ENCODE peak calls at places on chromosome 1, in ten cellular contexts. J, T, K, M, Q, O, X, R, V and B are unnamed samples.

GRCh38 chr1:109937738-109938137 is 27.1 kb downstream of the CSF1 start:
- DNase-seq in J (no peak), T (no peak), K (no peak), M (no peak), Q (no peak), O (no peak), X (no peak), R (no peak), V (peak; percentile 18), B (no peak)

GRCh38 chr1:79437540-79437939 is 431.0 kb upstream of the ADGRL4 start:
- DNase-seq in J (no peak), T (no peak), K (no peak), M (no peak), Q (no peak), O (no peak), X (no peak), R (no peak), V (no peak), B (no peak)

GRCh38 chr1:200267937-200268336 is 141.9 kb downstream of the ZNF281 start:
- DNase-seq in J (no peak), T (no peak), K (no peak), M (no peak), Q (no peak), O (no peak), X (no peak), R (no peak), V (no peak), B (no peak)

GRCh38 chr1:244451539-244451950 is at the start of gene ADSS2:
- DNase-seq in J (no peak), T (no peak), K (peak; percentile 29), M (no peak), Q (no peak), O (no peak), X (no peak), R (no peak), V (no peak), B (no peak)

GRCh38 chr1:164263540-164263939 is 295.4 kb upstream of the PBX1 start:
- DNase-seq in J (no peak), T (no peak), K (no peak), M (no peak), Q (no peak), O (no peak), X (no peak), R (no peak), V (no peak), B (no peak)

GRCh38 chr1:239816090-239816812 is 275.4 kb upstream of the FMN2 start:
- DNase-seq in J (no peak), T (no peak), K (peak; percentile 57), M (no peak), Q (no peak), O (peak; percentile 74), X (peak; percentile 36), R (no peak), V (peak; percentile 77), B (no peak)

GRCh38 chr1:185964946-185965345 is 230.8 kb downstream of the HMCN1 start:
- DNase-seq in J (no peak), T (no peak), K (no peak), M (no peak), Q (no peak), O (no peak), X (no peak), R (no peak), V (no peak), B (no peak)

GRCh38 chr1:178752891-178753290 is 27.8 kb downstream of the RALGPS2 start:
- DNase-seq in J (no peak), T (no peak), K (no peak), M (no peak), Q (no peak), O (no peak), X (no peak), R (no peak), V (no peak), B (no peak)

GRCh38 chr1:73034255-73034654 is 751.9 kb upstream of the NEGR1 start:
- DNase-seq in J (no peak), T (no peak), K (no peak), M (no peak), Q (no peak), O (no peak), X (no peak), R (no peak), V (peak; percentile 25), B (no peak)

GRCh38 chr1:59696421-59697115 is 118.2 kb upstream of the HOOK1 start:
- DNase-seq in J (no peak), T (no peak), K (no peak), M (no peak), Q (no peak), O (no peak), X (no peak), R (no peak), V (no peak), B (no peak)

GRCh38 chr1:59697138-59697811 is 117.5 kb upstream of the HOOK1 start:
- DNase-seq in J (no peak), T (no peak), K (no peak), M (peak; percentile 70), Q (no peak), O (no peak), X (no peak), R (no peak), V (no peak), B (no peak)

GRCh38 chr1:59701376-59701775 is 113.4 kb upstream of the HOOK1 start:
- DNase-seq in J (no peak), T (no peak), K (no peak), M (no peak), Q (no peak), O (no peak), X (no peak), R (no peak), V (no peak), B (no peak)

GRCh38 chr1:59699227-59699847 is 115.4 kb upstream of the HOOK1 start:
- DNase-seq in J (no peak), T (no peak), K (no peak), M (peak; percentile 63), Q (no peak), O (no peak), X (peak; percentile 42), R (no peak), V (peak; percentile 73), B (no peak)

DNA sequence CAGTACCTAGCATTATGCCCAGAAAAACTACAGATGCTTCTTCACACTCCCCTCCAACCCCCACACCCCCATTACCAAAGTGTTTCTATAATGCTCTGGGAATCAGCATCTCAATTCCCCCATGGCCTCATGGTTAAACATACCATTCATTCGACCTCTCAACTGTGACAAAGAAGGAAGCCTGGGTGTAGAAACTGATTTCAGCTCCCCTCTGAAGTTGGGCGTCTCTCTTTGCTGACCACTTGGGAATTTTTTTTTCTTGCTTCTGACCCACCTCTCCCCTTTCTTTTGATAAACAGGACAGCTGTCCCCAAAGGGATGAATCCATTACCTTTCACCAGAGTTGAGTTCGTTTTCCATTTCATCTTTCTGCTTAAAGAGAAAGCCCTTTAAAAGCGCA is 116.4 kb upstream of the HOOK1 start:
- DNase-seq in J (no peak), T (no peak), K (no peak), M (no peak), Q (no peak), O (no peak), X (no peak), R (no peak), V (no peak), B (no peak)
- H3K4me3 ChIP-seq in J (no peak overlapping the region), T (no peak overlapping the region), K (no peak overlapping the region), M (no peak overlapping the region), Q (no peak overlapping the region), O (no peak overlapping the region), X (no peak overlapping the region), R (no peak overlapping the region), V (no peak overlapping the region), B (no peak overlapping the region)

DNA sequence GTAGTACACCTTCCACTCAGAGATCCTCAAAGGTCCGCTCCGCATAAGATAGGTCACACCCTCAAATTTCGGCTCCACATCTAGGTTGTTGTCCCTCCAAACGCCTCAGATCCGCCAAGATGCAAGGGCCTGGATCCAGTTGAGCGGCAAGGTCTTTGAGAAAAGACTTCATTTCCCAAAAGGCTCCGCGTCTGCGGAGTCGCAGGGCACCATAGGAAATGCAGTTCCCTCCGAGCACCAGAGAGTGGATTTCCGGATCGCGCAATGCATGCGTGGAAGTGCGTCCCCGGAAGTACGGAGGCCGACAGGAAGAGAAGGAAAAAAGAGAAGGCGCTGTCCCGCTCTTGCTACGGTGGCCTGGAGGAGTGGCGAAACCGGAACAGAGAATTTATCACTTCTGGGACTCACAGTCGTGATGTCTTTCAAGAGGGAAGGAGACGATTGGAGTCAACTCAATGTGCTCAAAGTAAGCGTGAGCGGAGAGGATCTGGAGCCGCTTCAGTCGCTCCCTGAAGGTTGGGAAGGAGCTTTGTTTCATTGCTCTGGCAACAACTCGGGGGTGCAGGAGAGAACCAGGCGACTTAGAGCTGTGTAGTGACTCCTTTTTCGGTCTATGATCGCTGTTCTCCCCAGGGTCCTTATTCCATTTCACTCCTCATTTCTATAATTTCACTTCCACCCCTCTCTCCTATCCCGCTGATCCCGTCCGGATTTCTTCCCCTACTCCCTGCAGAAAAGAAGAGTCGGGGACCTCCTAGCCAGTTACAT is at the start of the genes LYSMD1 and SCNM1:
- DNase-seq in J (peak; percentile 98), T (peak; percentile 99), K (peak; percentile 98), M (peak; percentile 100), Q (peak; percentile 95), O (peak; percentile 99), X (peak; percentile 98), R (peak; percentile 92), V (peak; percentile 99), B (peak; percentile 98)
- TF ChIP-seq CTCF in J (peak; percentile 9), T (no peak), K (no peak), M (no peak), Q (peak; percentile 30), O (peak; percentile 50), X (peak; percentile 35), R (no peak), V (no peak), B (peak; percentile 28)

DNA sequence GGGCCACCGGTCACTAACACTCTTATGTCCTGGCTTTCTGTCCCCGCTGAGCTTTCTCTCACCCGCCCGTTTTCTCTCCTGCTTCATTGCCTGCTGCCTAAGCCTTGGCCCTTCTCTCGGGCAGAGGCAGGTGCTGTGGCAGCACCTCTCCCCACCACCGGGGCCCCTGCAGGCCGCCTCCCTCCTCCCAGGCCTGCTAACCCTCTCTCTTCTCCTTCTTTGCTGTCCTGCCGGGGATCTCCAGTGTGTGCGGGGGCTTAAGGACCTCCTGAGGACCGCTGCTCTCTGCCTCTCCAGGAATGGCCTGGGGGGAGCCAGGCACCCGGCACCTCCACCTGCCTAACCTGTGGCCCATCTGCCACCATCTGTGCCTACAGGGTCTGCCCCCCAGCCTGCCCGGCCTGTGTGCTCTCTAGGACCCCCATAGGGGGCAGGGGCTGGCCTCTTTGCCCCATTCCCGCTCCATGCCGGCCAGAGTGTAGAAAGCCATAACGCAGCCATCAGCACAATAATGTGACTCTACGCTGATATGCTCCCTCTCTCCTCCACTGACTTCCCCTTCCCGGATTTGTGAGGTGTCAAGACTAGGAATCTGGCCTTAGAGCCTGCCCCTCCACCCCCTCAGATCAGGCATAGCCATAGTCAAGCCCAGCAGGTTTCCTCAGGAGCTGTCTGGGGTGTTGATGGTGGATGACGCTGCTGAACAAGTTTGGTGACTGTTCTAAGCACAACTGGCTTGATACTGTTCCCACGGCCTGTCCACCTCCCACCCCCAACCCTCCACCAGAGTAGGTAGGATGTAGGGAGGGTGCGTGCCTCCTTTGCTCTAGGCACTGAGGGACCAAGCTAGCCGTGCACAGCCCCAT is 6.1 kb upstream of the SFN start:
- DNase-seq in J (no peak), T (no peak), K (no peak), M (no peak), Q (no peak), O (no peak), X (no peak), R (no peak), V (no peak), B (no peak)
- H3K4me1 ChIP-seq in J (no peaks in the 10 kb centered on the region), T (no peaks in the 10 kb centered on the region), K (no peaks in the 10 kb centered on the region), M (peaks cover under 1% of the 10 kb centered on the region), Q (peaks cover 6% of the 10 kb centered on the region), O (no peaks in the 10 kb centered on the region), X (no peaks in the 10 kb centered on the region), R (no peaks in the 10 kb centered on the region), V (peaks cover 7% of the 10 kb centered on the region), B (no peaks in the 10 kb centered on the region)

GRCh38 chr1:212455406-212456165 is 22.9 kb downstream of the NENF start:
- DNase-seq in J (peak; percentile 87), T (peak; percentile 91), K (peak; percentile 89), M (peak; percentile 81), Q (peak; percentile 90), O (peak; percentile 95), X (peak; percentile 91), R (peak; percentile 96), V (peak; percentile 87), B (peak; percentile 95)
- H3K4me3 ChIP-seq in J (no peak overlapping the region), T (no peak overlapping the region), K (no peak overlapping the region), M (no peak overlapping the region), Q (peak overlapping the region; percentile 9), O (peak overlapping the region; percentile 14), X (no peak overlapping the region), R (no peak overlapping the region), V (no peak overlapping the region), B (no peak overlapping the region)